ENCODE peak calls at places on chromosomes 6 and 20, in four cellular contexts. X is HepG2, N is GM12878, H is K562. Q is an unnamed sample.

GRCh38 chr6:150567823-150568383 is 31.8 kb upstream of the PLEKHG1 start:
- DNase-seq in X (no peak), N (no peak), H (no peak), Q (no peak)

GRCh38 chr20:4563534-4563933 is 158.2 kb upstream of the PRND start:
- DNase-seq in X (peak), N (no peak), H (peak), Q (peak)

GRCh38 chr20:38805502-38805957 is at the start of gene PPP1R16B:
- DNase-seq in X (no peak), N (no peak), H (peak), Q (peak)

GRCh38 chr6:2478200-2478599 is 232.8 kb upstream of the GMDS start:
- DNase-seq in X (no peak), N (no peak), H (no peak), Q (no peak)

GRCh38 chr6:74137910-74138309 is 441.9 kb downstream of the CD109 start:
- DNase-seq in X (peak), N (no peak), H (no peak), Q (peak)

GRCh38 chr6:138691595-138692057 is 81.9 kb upstream of the CCDC28A start:
- DNase-seq in X (peak), N (no peak), H (no peak), Q (peak)

GRCh38 chr6:35634316-35634715 is 54.4 kb downstream of the FKBP5 start:
- DNase-seq in X (no peak), N (no peak), H (no peak), Q (no peak)

GRCh38 chr6:20873425-20874190 is 339.4 kb downstream of the CDKAL1 start:
- DNase-seq in X (no peak), N (no peak), H (no peak), Q (peak)

GRCh38 chr20:46325788-46326472 is 17.6 kb upstream of the CDH22 start:
- DNase-seq in X (no peak), N (no peak), H (no peak), Q (no peak)

GRCh38 chr6:158819213-158819976 is at the start of gene EZR:
- DNase-seq in X (peak), N (no peak), H (peak), Q (peak)

GRCh38 chr6:170053966-170054661 is 236.8 kb downstream of the DLL1 start:
- DNase-seq in X (no peak), N (no peak), H (no peak), Q (no peak)

GRCh38 chr20:40565681-40566040 is 123.4 kb downstream of the MAFB start:
- DNase-seq in X (no peak), N (no peak), H (no peak), Q (peak)

GRCh38 chr20:5127859-5128409 is 1.1 kb downstream of the CDS2 start:
- DNase-seq in X (no peak), N (no peak), H (no peak), Q (no peak)

GRCh38 chr6:145508107-145508506 is 227.2 kb downstream of the EPM2A start:
- DNase-seq in X (no peak), N (no peak), H (no peak), Q (peak)

GRCh38 chr6:43682724-43683429 is 4.7 kb downstream of the MRPS18A start:
- DNase-seq in X (no peak), N (no peak), H (no peak), Q (no peak)

GRCh38 chr6:135883045-135883444 is 31.5 kb downstream of the PDE7B start:
- DNase-seq in X (no peak), N (no peak), H (no peak), Q (no peak)

GRCh38 chr20:59662856-59663512 is 58.6 kb downstream of the PHACTR3 start:
- DNase-seq in X (no peak), N (no peak), H (no peak), Q (no peak)

GRCh38 chr6:49713346-49713745 is at the start of gene CRISP2:
- DNase-seq in X (no peak), N (no peak), H (no peak), Q (peak)

GRCh38 chr6:109428889-109429477 is 11.4 kb downstream of the PPIL6 start:
- DNase-seq in X (no peak), N (no peak), H (no peak), Q (no peak)

GRCh38 chr6:111668410-111668809 is 62.7 kb upstream of the TRAF3IP2 start:
- DNase-seq in X (no peak), N (no peak), H (no peak), Q (peak)

DNA sequence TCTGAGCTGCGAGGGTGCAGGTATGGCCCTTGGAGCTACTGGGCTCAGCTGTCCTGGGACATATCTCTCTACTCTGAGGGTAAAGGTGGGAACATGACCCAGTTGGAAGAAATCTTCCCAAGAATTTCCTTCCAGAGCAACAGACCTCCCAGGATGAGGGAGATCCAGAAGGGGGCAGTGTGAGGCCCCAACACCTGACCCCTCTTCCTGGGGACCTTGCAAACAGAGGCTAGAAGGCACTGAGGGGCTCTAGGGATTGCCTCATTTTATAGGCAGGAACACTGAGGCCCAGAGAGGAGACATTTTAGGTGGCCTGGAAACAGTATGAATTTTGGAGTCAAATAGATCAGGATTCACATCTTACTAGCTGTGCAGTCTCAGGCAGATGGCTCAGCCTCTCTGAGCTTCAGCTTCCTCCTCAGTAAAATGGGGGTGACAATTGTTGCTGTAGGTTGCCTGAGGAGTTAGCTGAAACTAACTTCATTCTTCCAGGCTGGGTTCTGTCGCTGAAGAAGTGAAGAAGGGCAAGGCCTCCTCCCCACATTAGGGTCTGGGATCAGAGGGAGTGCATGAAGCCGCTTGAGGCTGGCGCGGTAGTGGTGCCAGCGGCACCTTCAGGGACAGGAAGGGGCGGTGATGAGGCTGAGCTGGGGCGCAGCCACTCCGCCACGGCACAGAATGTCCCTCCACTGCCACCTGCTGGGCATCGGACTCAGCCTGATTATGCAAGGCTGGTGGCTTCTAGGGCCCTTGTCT is 11.4 kb downstream of the KCNK17 start:
- DNase-seq in X (peak), N (peak), H (peak), Q (peak)
- TF ChIP-seq CREB1 in X (no peak), N (no peak), H (no peak), Q (no peak)

GRCh38 chr6:154615483-154616025 is 105.1 kb upstream of the CNKSR3 start:
- DNase-seq in X (peak), N (no peak), H (peak), Q (peak)

GRCh38 chr6:154613137-154613676 is 102.7 kb upstream of the CNKSR3 start:
- DNase-seq in X (no peak), N (no peak), H (peak), Q (no peak)

GRCh38 chr6:154614641-154615040 is 104.2 kb upstream of the CNKSR3 start:
- DNase-seq in X (no peak), N (no peak), H (no peak), Q (no peak)

GRCh38 chr6:154611847-154612246 is 101.4 kb upstream of the CNKSR3 start:
- DNase-seq in X (no peak), N (no peak), H (no peak), Q (no peak)

DNA sequence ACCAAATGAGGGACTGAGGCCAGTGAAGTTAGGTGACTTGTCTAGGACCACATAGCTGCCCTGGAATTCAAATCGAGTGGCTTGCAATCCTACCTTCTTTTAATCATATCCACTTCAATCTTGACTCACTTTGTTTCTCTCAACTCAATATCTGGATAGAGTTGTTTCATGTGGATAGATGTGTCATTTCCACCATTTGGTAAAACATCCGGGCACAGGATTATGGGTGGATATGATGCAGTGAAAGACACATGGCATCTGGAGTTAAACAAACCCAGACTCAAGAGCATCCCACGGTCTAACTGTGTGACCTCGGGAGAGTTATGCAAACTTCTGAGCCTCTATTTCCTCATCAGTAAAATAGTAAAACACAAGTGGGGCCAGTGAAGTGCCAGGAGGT is 103.6 kb upstream of the CNKSR3 start:
- DNase-seq in X (no peak), N (no peak), H (no peak), Q (no peak)
- H3K4me2 ChIP-seq in X (no peak), N (no peak), H (peak), Q (no peak)

DNA sequence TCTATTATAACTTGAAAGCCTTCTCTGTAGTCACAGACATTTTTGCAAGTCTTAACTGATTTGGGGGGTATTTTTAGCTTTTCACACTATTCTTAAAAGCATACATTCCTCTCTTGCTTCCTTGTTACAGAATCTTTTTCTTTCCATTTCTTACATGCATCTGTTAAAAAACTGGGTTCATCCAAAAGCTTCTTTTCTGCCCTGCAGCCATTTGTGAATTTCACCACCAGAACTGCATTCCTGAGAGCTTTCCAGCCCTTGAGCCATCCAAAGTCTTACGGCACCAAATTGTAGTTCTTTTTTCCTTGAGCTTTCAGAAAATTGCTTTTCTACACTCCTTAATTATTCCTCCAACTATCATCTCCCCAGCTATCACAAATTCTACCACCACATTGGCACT is 19.7 kb upstream of the GSTA4 start:
- DNase-seq in X (no peak), N (no peak), H (no peak), Q (no peak)
- TF ChIP-seq REST in X (no peak), N (no peak), H (no peak), Q (no peak)

GRCh38 chr6:70507166-70507565 is 59.6 kb upstream of the SDHAF4 start:
- DNase-seq in X (no peak), N (no peak), H (no peak), Q (no peak)

GRCh38 chr6:70510600-70510999 is 56.1 kb upstream of the SDHAF4 start:
- DNase-seq in X (no peak), N (no peak), H (no peak), Q (no peak)

GRCh38 chr6:70503813-70504465 is 62.8 kb upstream of the SDHAF4 start:
- DNase-seq in X (no peak), N (no peak), H (no peak), Q (no peak)

GRCh38 chr6:70502484-70502883 is 64.2 kb upstream of the SDHAF4 start:
- DNase-seq in X (no peak), N (no peak), H (no peak), Q (no peak)

DNA sequence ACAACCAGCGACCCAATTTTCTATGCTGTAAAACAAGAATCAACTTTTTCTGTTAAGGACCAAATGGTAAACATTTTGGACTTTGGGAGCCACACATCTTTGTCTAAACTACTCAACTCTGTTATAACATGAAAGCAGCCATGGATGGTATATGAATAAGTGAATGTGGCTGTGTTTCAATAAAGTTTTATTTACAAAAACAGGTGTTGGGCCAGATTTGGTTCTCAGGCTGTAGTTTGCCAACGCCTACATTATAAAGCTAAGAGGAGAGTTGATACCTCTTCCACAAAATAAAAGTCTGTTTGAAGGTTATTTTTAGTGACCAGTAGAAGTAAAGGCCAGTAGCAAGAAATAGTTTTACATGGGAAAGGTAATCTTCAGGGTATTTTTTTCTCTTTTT is 60.4 kb upstream of the SDHAF4 start:
- DNase-seq in X (no peak), N (no peak), H (no peak), Q (no peak)
- TF ChIP-seq CREB1 in X (no peak), N (no peak), H (no peak), Q (no peak)